ENCODE peak calls at places on chromosomes 16 and 17, in four cellular contexts. H is ELR, V is H4, Z is thoracic aorta. R is an unnamed sample.

GRCh38 chr16:86494565-86495356 is 15.6 kb upstream of the FOXF1 start:
- DNase-seq in H (no peak), V (no peak), Z (no peak), R (no peak)

GRCh38 chr17:50062323-50063243 is 6.7 kb downstream of the ITGA3 start:
- DNase-seq in H (peak), V (peak), Z (peak), R (peak)

GRCh38 chr17:61504697-61505096 is 52.5 kb downstream of the TBX4 start:
- DNase-seq in H (peak), V (peak), Z (no peak), R (peak)

GRCh38 chr16:57522960-57523359 is 13.4 kb downstream of the CCDC102A start:
- DNase-seq in H (no peak), V (no peak), Z (no peak), R (no peak)

GRCh38 chr17:901964-902363 is 77.6 kb downstream of the NXN start:
- DNase-seq in H (peak), V (no peak), Z (no peak), R (no peak)

GRCh38 chr17:50270430-50271172 is 3.7 kb upstream of the TMEM92 start:
- DNase-seq in H (peak), V (no peak), Z (no peak), R (peak)

GRCh38 chr16:12517310-12517694 is 286.4 kb downstream of the CPPED1 start:
- DNase-seq in H (no peak), V (no peak), Z (no peak), R (no peak)

GRCh38 chr16:89613954-89614459 is 565 bp downstream of the DPEP1 start:
- DNase-seq in H (no peak), V (no peak), Z (no peak), R (no peak)

GRCh38 chr16:71479420-71479819 is 9.7 kb downstream of the ZNF19 start:
- DNase-seq in H (peak), V (peak), Z (no peak), R (peak)

GRCh38 chr17:81094224-81094743 is 59.3 kb downstream of the BAIAP2 start:
- DNase-seq in H (no peak), V (no peak), Z (no peak), R (no peak)

GRCh38 chr17:3792481-3792880 is 8.5 kb downstream of the ITGAE start:
- DNase-seq in H (no peak), V (no peak), Z (no peak), R (no peak)

GRCh38 chr16:10827691-10828341 is 9.2 kb upstream of the TVP23A start:
- DNase-seq in H (peak), V (peak), Z (peak), R (peak)

GRCh38 chr17:1179635-1180433 is at the start of gene ABR:
- DNase-seq in H (peak), V (no peak), Z (no peak), R (no peak)

GRCh38 chr17:49112936-49113335 is 19.6 kb upstream of the B4GALNT2 start:
- DNase-seq in H (no peak), V (no peak), Z (no peak), R (no peak)

GRCh38 chr17:28972437-28972836 is 21.1 kb upstream of the PHF12 start:
- DNase-seq in H (no peak), V (no peak), Z (no peak), R (peak)

GRCh38 chr16:57187508-57187854 is 1.4 kb downstream of the RSPRY1 start:
- DNase-seq in H (no peak), V (no peak), Z (no peak), R (no peak)

GRCh38 chr17:82956726-82957468 is 117.1 kb upstream of the ZNF750 start:
- DNase-seq in H (no peak), V (no peak), Z (no peak), R (no peak)

GRCh38 chr16:85202051-85202601 is 89.9 kb upstream of the CIBAR2 start:
- DNase-seq in H (no peak), V (no peak), Z (no peak), R (no peak)

GRCh38 chr17:3659541-3660111 is 8.8 kb downstream of the TAX1BP3 start:
- DNase-seq in H (peak), V (peak), Z (peak), R (peak)

GRCh38 chr17:83177611-83178532 is 98.5 kb downstream of the METRNL start:
- DNase-seq in H (no peak), V (no peak), Z (no peak), R (no peak)

R was measured in HFFc6.